ENCODE peak calls at places on chromosome 12, in nine cellular contexts. Y is endothelial cell of umbilical vein; U is effector memory CD4-positive, alpha-beta T cell; A is GM23248; G is RWPE2; R is mesendoderm; C is left ventricle myocardium inferior; D is uterus; N is adrenal gland. I is an unnamed sample. For H3K4me1, the result is how much of the 10 kb centered on the place peaks cover.

GRCh38 chr12:3214508-3215365 is 137.6 kb downstream of the TSPAN9 start:
- DNase-seq in D (no peak), Y (no peak), R (peak), N (no peak), G (no peak), C (no peak), A (no peak), U (no peak), I (no peak)

GRCh38 chr12:83017001-83017400 is 330.3 kb downstream of the TMTC2 start:
- DNase-seq in A (no peak), G (no peak), N (no peak), D (no peak), U (no peak), C (no peak), Y (no peak), R (no peak), I (no peak)

GRCh38 chr12:28027328-28027727 is 54.8 kb upstream of the PTHLH start:
- DNase-seq in D (no peak), N (no peak), G (no peak), C (no peak), A (no peak), Y (no peak), R (no peak), U (no peak), I (no peak)

GRCh38 chr12:119169150-119169549 is 9.6 kb upstream of the HSPB8 start:
- DNase-seq in A (no peak), D (no peak), Y (no peak), R (peak), G (no peak), C (no peak), U (no peak), N (no peak), I (no peak)

GRCh38 chr12:115404761-115405470 is 720.9 kb upstream of the TBX3 start:
- DNase-seq in N (no peak), R (no peak), D (no peak), G (no peak), U (no peak), A (peak), Y (peak), C (no peak), I (no peak)

GRCh38 chr12:53737951-53738833 is 10.9 kb upstream of the CALCOCO1 start:
- DNase-seq in D (no peak), A (no peak), N (no peak), Y (no peak), U (peak), C (no peak), G (no peak), R (peak), I (no peak)

GRCh38 chr12:77190022-77190421 is 124.7 kb upstream of the E2F7 start:
- DNase-seq in U (no peak), Y (no peak), C (no peak), A (peak), R (peak), D (no peak), N (no peak), G (no peak), I (no peak)

GRCh38 chr12:111410229-111411186 is 4.8 kb downstream of the SH2B3 start:
- DNase-seq in R (no peak), D (no peak), N (peak), A (peak), U (no peak), C (peak), Y (peak), G (no peak), I (no peak)

GRCh38 chr12:106127289-106128126 is 11.2 kb downstream of the NUAK1 start:
- DNase-seq in A (peak), N (no peak), R (no peak), U (no peak), G (no peak), Y (no peak), C (no peak), D (no peak), I (no peak)

GRCh38 chr12:79635676-79636075 is 55.1 kb downstream of the PAWR start:
- DNase-seq in Y (no peak), D (no peak), A (peak), N (no peak), C (no peak), R (no peak), U (no peak), G (no peak), I (no peak)

GRCh38 chr12:106333010-106333409 is 24.5 kb upstream of the POLR3B start:
- DNase-seq in N (no peak), U (no peak), G (no peak), Y (no peak), A (no peak), D (no peak), C (no peak), R (no peak), I (no peak)

GRCh38 chr12:87270894-87271293 is 758.3 kb downstream of the C12orf50 start:
- DNase-seq in R (no peak), Y (no peak), D (no peak), A (peak), U (no peak), N (no peak), G (no peak), C (no peak), I (no peak)

GRCh38 chr12:109727039-109727723 is 13.6 kb downstream of the FAM222A start:
- DNase-seq in D (no peak), R (no peak), Y (no peak), C (peak), G (peak), U (no peak), A (no peak), N (peak), I (no peak)

GRCh38 chr12:48810817-48811453 is 7.4 kb upstream of the CACNB3 start:
- DNase-seq in G (no peak), D (peak), C (no peak), A (peak), Y (peak), U (no peak), N (no peak), R (peak), I (no peak)

GRCh38 chr12:47997321-47997720 is 7.0 kb downstream of the COL2A1 start:
- DNase-seq in A (no peak), C (no peak), U (no peak), D (no peak), Y (no peak), N (no peak), G (no peak), R (no peak), I (peak)

GRCh38 chr12:23055004-23055403 is 430.0 kb downstream of the ETNK1 start:
- DNase-seq in D (no peak), U (no peak), A (peak), Y (peak), R (peak), N (no peak), G (no peak), C (no peak), I (no peak)

GRCh38 chr12:124633954-124634352 is 66.5 kb upstream of the NCOR2 start:
- DNase-seq in C (no peak), U (no peak), D (no peak), Y (no peak), G (no peak), R (no peak), A (no peak), N (no peak), I (no peak)

GRCh38 chr12:124458220-124458991 is 109.0 kb downstream of the NCOR2 start:
- DNase-seq in N (no peak), U (no peak), R (no peak), D (no peak), C (no peak), Y (no peak), A (no peak), G (no peak), I (no peak)

GRCh38 chr12:2179953-2180736 is 127.4 kb downstream of the CACNA1C start:
- DNase-seq in A (peak), C (peak), D (peak), U (no peak), G (no peak), R (no peak), N (peak), Y (no peak), I (no peak)

GRCh38 chr12:77003244-77003643 is 62.1 kb downstream of the E2F7 start:
- DNase-seq in N (no peak), U (no peak), D (no peak), R (no peak), Y (no peak), C (no peak), A (peak), G (no peak), I (no peak)

GRCh38 chr12:64392221-64392620 is 1.7 kb upstream of the C12orf56 start:
- DNase-seq in C (no peak), D (no peak), Y (peak), R (peak), N (no peak), G (no peak), A (peak), U (no peak), I (no peak)

GRCh38 chr12:78384541-78384940 is 480.0 kb upstream of the SYT1 start:
- DNase-seq in R (no peak), D (no peak), G (no peak), A (no peak), U (no peak), C (no peak), N (no peak), Y (no peak), I (no peak)

GRCh38 chr12:101620762-101621133 is 26.0 kb downstream of the MYBPC1 start:
- DNase-seq in G (no peak), Y (no peak), U (no peak), D (no peak), A (no peak), N (no peak), R (no peak), C (no peak), I (no peak)

GRCh38 chr12:39102474-39103209 is 197.3 kb upstream of the CPNE8 start:
- DNase-seq in U (no peak), R (no peak), A (peak), C (no peak), G (no peak), N (no peak), D (no peak), Y (no peak), I (no peak)

GRCh38 chr12:112937741-112938719 is at the start of gene OAS3:
- DNase-seq in A (peak), D (peak), Y (peak), U (peak), G (peak), C (peak), N (peak), R (peak), I (peak)

GRCh38 chr12:81095470-81096232 is 17.8 kb downstream of the ACSS3 start:
- DNase-seq in A (no peak), Y (no peak), R (peak), N (no peak), D (no peak), G (no peak), U (no peak), C (no peak), I (no peak)

GRCh38 chr12:65960820-65961691 is 136.8 kb downstream of the HMGA2 start:
- DNase-seq in U (no peak), G (no peak), D (no peak), Y (peak), N (no peak), A (no peak), R (no peak), C (no peak), I (no peak)

GRCh38 chr12:17652436-17652835 is 437.6 kb downstream of the RERGL start:
- DNase-seq in A (no peak), C (no peak), N (no peak), U (no peak), D (no peak), G (no peak), R (no peak), Y (no peak), I (no peak)

GRCh38 chr12:132480620-132481132 is 9.3 kb upstream of the FBRSL1 start:
- DNase-seq in N (no peak), C (no peak), D (no peak), R (no peak), A (no peak), G (no peak), U (no peak), Y (no peak), I (peak)

GRCh38 chr12:132482771-132483170 is 7.2 kb upstream of the FBRSL1 start:
- DNase-seq in C (no peak), U (no peak), R (no peak), N (no peak), G (no peak), D (no peak), Y (no peak), A (no peak), I (peak)

GRCh38 chr12:132481345-132481744 is 8.6 kb upstream of the FBRSL1 start:
- DNase-seq in A (no peak), R (no peak), G (no peak), D (no peak), Y (no peak), N (no peak), C (no peak), U (no peak), I (peak)

GRCh38 chr12:132483208-132483607 is 6.7 kb upstream of the FBRSL1 start:
- DNase-seq in A (no peak), N (no peak), G (no peak), D (no peak), R (no peak), U (no peak), C (no peak), Y (no peak), I (no peak)

DNA sequence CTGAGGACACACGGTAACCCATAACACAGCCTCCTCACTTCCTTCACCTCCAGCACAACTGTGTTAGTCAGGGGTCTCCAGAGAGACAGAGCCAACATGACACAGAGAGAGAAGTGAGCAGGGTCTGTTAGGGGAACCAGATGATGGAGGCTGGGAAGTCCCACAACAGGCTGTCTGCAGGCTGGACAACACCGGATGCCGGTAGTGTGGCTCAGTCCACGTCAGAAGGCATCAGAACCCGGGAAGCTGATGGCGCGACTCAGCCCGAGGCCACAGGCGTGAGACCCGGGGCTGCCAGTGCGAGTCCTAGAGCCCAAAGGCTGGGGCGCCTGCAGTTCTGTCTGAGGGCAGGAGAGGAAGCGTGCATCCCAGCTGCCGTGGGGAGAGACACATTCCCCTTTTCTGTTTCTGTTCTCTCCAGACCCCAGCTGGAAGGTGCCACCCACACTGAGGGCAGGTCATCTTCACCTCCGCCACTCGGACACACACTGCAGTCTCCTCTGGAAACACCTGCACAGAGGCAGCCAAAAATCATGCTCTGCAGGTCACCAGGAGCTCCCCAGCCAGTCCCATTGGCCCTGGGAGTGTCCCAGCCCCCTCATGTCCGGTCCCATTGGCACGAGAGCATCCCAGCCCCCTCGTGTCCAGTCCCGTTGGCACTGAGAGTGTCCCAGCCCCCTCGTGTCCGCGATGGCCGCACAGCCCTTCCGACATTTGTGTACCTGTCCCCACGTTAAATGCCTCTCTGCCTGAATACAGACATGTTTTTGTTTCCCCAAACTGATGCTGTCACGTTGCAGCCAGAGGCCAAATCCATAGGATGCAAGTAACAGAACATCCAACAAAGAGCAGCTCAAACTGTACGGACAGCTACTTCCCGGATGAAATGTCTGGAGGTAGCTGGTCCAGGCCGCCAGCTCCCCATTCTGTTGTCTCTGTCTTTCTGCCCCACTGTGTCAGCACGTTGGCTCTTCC is 7.9 kb upstream of the FBRSL1 start:
- DNase-seq in R (no peak), N (no peak), C (no peak), A (no peak), U (no peak), Y (no peak), G (no peak), D (no peak), I (peak)
- H3K4me1 ChIP-seq in R (under half), N (under half), C (under half), A (under half), U (under half), Y (under half), G (under half), D (under half), I (under half)

DNA sequence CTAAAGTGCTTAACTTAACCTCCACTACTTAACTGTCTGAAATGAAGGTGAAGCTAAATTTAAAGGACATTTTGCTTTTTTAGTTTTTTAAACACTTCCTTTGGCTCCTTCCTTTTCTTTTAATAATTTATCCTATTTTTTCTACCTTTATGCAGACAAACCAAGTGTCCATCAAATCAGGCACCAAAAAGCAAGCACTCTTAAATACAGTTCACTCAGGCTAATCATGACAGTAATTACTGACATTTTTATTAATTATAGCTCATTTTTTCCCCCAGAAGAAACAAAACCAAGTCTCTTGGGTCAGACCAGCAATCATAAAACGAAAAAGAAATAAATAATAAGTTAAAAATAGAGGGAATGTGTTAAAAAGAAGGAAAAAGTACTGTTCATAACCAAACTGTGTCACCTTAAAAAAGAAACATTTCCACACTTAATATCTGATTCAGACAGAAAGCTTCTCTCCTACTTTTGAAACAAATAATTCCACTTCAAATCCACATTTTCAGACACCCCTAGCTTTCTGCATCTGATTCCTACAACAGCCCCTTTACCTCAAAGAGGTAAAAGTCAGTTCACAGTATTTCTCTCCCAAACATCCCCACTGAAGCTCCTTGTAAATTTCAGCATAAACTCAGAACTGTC is 5.5 kb upstream of the CCND2 start:
- DNase-seq in U (no peak), N (no peak), D (no peak), A (no peak), Y (peak), R (no peak), G (no peak), C (no peak), I (no peak)
- H3K4me3 ChIP-seq in U (peak), N (no peak), D (peak), A (no peak), Y (no peak), R (no peak), G (no peak), C (peak), I (no peak)

GRCh38 chr12:57268264-57268663 is 17.3 kb upstream of the STAC3 start:
- DNase-seq in C (no peak), Y (no peak), D (no peak), G (no peak), A (peak), R (peak), N (no peak), U (no peak), I (no peak)
- H3K4me1 ChIP-seq in C (under half), Y (under half), D (under half), G (under half), A (under half), R (under half), N (under half), U (under half), I (under half)

DNA sequence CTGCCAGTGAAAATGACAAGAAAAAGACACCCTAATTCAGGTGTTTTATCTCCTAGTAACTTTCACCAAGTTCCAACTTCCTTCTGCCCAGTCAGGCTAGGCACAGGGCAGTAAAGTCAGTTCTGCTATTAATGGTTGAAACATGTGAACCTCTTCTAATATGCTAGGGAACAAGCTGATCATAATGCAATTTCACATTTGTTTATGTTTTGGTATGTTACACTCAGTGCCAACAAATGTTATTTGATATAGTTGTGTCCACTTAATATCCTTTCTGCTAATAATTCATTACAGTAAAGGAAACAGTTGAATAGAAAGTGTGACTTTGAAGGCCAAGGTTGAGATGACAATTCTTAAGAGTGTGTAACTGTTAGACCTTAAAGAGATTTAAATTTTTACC is 17.2 kb downstream of the NT5DC3 start:
- DNase-seq in A (no peak), R (no peak), Y (no peak), D (no peak), N (no peak), C (no peak), U (no peak), G (no peak), I (no peak)
- H3K4me3 ChIP-seq in A (no peak), R (no peak), Y (no peak), D (no peak), N (no peak), C (no peak), U (no peak), G (no peak), I (no peak)

GRCh38 chr12:95225645-95226212 is 8.1 kb downstream of the VEZT start:
- DNase-seq in U (no peak), D (no peak), N (no peak), C (no peak), R (no peak), A (no peak), G (no peak), Y (no peak), I (no peak)

GRCh38 chr12:95227818-95228356 is 10.3 kb downstream of the VEZT start:
- DNase-seq in A (no peak), U (no peak), R (no peak), N (no peak), C (no peak), D (no peak), Y (peak), G (no peak), I (no peak)

GRCh38 chr12:95228617-95229016 is 11.0 kb downstream of the VEZT start:
- DNase-seq in R (no peak), N (no peak), A (no peak), G (no peak), Y (no peak), C (no peak), D (no peak), U (no peak), I (no peak)

GRCh38 chr12:95231190-95231589 is 13.6 kb downstream of the VEZT start:
- DNase-seq in G (no peak), D (no peak), N (no peak), U (no peak), Y (peak), A (peak), R (no peak), C (no peak), I (no peak)

GRCh38 chr12:95230313-95230712 is 12.7 kb downstream of the VEZT start:
- DNase-seq in D (no peak), N (no peak), U (no peak), C (no peak), Y (no peak), A (no peak), R (no peak), G (no peak), I (no peak)
- H3K4me1 ChIP-seq in D (under half), N (half or more), U (under half), C (half or more), Y (under half), A (under half), R (under half), G (under half), I (under half)

GRCh38 chr12:51821423-51822260 is 26.9 kb downstream of the FIGNL2 start:
- DNase-seq in C (peak), N (no peak), G (no peak), R (no peak), A (peak), Y (no peak), U (peak), D (no peak), I (no peak)
- H3K4me3 ChIP-seq in C (peak), N (no peak), G (peak), R (peak), A (peak), Y (no peak), U (peak), D (peak), I (peak)